ENCODE peak calls at places on chromosomes 6 and 20, in six cellular contexts. U, B, Q, K, D and Y are unnamed samples.

GRCh38 chr6:96760153-96760687 is 77.1 kb downstream of the GPR63 start:
- DNase-seq in U (no peak), B (no peak), Q (no peak), K (no peak), D (no peak), Y (no peak)

GRCh38 chr6:138986578-138986977 is 1.5 kb downstream of the REPS1 start:
- DNase-seq in U (no peak), B (no peak), Q (no peak), K (no peak), D (no peak), Y (no peak)

GRCh38 chr6:157941101-157941863 is 40.4 kb upstream of the SYNJ2 start:
- DNase-seq in U (no peak), B (no peak), Q (no peak), K (no peak), D (no peak), Y (no peak)

GRCh38 chr6:13091192-13091591 is 237.1 kb downstream of the TBC1D7 start:
- DNase-seq in U (no peak), B (no peak), Q (no peak), K (no peak), D (no peak), Y (no peak)

GRCh38 chr6:131910219-131910589 is 41.0 kb downstream of the CCN2 start:
- DNase-seq in U (no peak), B (no peak), Q (no peak), K (no peak), D (no peak), Y (no peak)

GRCh38 chr6:108176281-108177089 is 10.7 kb downstream of the NR2E1 start:
- DNase-seq in U (no peak), B (no peak), Q (no peak), K (no peak), D (no peak), Y (no peak)

GRCh38 chr6:38339914-38340313 is 299.8 kb downstream of the BTBD9 start:
- DNase-seq in U (no peak), B (no peak), Q (no peak), K (no peak), D (no peak), Y (no peak)

GRCh38 chr6:112296122-112296521 is 41.8 kb upstream of the LAMA4 start:
- DNase-seq in U (no peak), B (no peak), Q (no peak), K (no peak), D (no peak), Y (no peak)

GRCh38 chr6:170372380-170373325 is 66.1 kb downstream of the FAM120B start:
- DNase-seq in U (no peak), B (no peak), Q (no peak), K (no peak), D (peak; percentile 25), Y (no peak)

GRCh38 chr6:34066284-34066571 is 79.7 kb downstream of the GRM4 start:
- DNase-seq in U (no peak), B (no peak), Q (no peak), K (no peak), D (no peak), Y (no peak)

GRCh38 chr6:116847234-116847633 is 18.4 kb upstream of the GPRC6A start:
- DNase-seq in U (no peak), B (no peak), Q (no peak), K (no peak), D (no peak), Y (no peak)

GRCh38 chr6:19037607-19038006 is 650.5 kb downstream of the RNF144B start:
- DNase-seq in U (no peak), B (no peak), Q (no peak), K (no peak), D (no peak), Y (no peak)

GRCh38 chr20:63733579-63734081 is 2.8 kb upstream of the LIME1 start:
- DNase-seq in U (no peak), B (no peak), Q (no peak), K (no peak), D (no peak), Y (no peak)

GRCh38 chr20:48653706-48654051 is 174.1 kb downstream of the PREX1 start:
- DNase-seq in U (no peak), B (no peak), Q (no peak), K (no peak), D (no peak), Y (no peak)

GRCh38 chr6:125277838-125278237 is 23.9 kb downstream of the HDDC2 start:
- DNase-seq in U (no peak), B (no peak), Q (no peak), K (no peak), D (no peak), Y (no peak)

GRCh38 chr20:49534314-49534713 is 33.6 kb downstream of the PTGIS start:
- DNase-seq in U (peak; percentile 57), B (no peak), Q (peak; percentile 47), K (no peak), D (peak; percentile 47), Y (no peak)

GRCh38 chr20:38875170-38875993 is 50.8 kb upstream of the FAM83D start:
- DNase-seq in U (peak; percentile 15), B (no peak), Q (peak; percentile 81), K (no peak), D (no peak), Y (no peak)

GRCh38 chr6:152124432-152125074 is 317.1 kb downstream of the ESR1 start:
- DNase-seq in U (no peak), B (no peak), Q (no peak), K (no peak), D (no peak), Y (no peak)

GRCh38 chr20:41006126-41006935 is 22.3 kb upstream of the TOP1 start:
- DNase-seq in U (no peak), B (no peak), Q (no peak), K (no peak), D (no peak), Y (no peak)
- H3K4me1 ChIP-seq in U (peaks cover 22% of the 10 kb centered on the region), B (peaks cover 14% of the 10 kb centered on the region), Q (peaks cover 18% of the 10 kb centered on the region), K (peaks cover 68% of the 10 kb centered on the region), D (peaks cover 35% of the 10 kb centered on the region), Y (no peaks in the 10 kb centered on the region)

GRCh38 chr6:35970181-35970580 is 49.3 kb upstream of the SRPK1 start:
- DNase-seq in U (no peak), B (no peak), Q (no peak), K (no peak), D (no peak), Y (no peak)

GRCh38 chr6:35977308-35977707 is 47.1 kb downstream of the SLC26A8 start:
- DNase-seq in U (no peak), B (no peak), Q (no peak), K (no peak), D (no peak), Y (no peak)

GRCh38 chr6:35969676-35970075 is 48.8 kb upstream of the SRPK1 start:
- DNase-seq in U (no peak), B (no peak), Q (no peak), K (no peak), D (no peak), Y (no peak)

GRCh38 chr6:35973670-35974222 is 50.7 kb downstream of the SLC26A8 start:
- DNase-seq in U (no peak), B (no peak), Q (no peak), K (no peak), D (no peak), Y (no peak)

DNA sequence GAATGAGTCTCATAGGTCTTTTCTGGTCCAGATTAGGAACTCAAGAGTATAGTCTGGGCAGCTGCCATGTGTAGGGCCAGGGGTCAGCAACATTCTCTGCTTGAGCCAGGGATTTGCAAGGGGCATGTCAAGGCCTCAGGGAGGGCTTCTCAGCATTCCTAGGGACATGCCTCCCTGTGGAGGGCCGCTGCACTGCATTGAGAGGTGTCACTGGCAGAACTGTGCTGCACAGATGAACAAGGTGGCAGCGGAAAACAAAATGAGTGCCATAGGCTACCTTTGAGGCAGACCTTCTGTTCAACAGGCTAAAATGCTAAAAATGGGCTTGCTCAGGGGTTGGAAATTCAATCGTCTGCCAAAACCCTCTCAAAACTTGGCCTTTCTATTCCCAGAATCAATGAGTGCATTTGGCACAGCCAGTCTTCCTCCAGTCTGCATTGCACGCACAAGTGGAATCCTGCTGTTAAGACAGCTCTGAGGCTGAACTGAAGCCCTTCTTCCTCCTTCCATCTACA is 51.6 kb upstream of the SRPK1 start:
- DNase-seq in U (no peak), B (no peak), Q (no peak), K (no peak), D (no peak), Y (no peak)
- TF ChIP-seq CTCF in U (no peak), B (no peak), Q (no peak), K (no peak), D (no peak), Y (no peak)

GRCh38 chr6:168376811-168377480 is 57.4 kb upstream of the DACT2 start:
- DNase-seq in U (no peak), B (peak; percentile 36), Q (no peak), K (no peak), D (no peak), Y (no peak)

GRCh38 chr6:168374541-168375071 is 55.0 kb upstream of the DACT2 start:
- DNase-seq in U (no peak), B (peak; percentile 42), Q (no peak), K (no peak), D (no peak), Y (no peak)

GRCh38 chr6:168377856-168378832 is 58.6 kb upstream of the DACT2 start:
- DNase-seq in U (peak; percentile 23), B (peak; percentile 28), Q (no peak), K (no peak), D (no peak), Y (no peak)

GRCh38 chr6:168377481-168377850 is 57.9 kb upstream of the DACT2 start:
- DNase-seq in U (peak; percentile 77), B (peak; percentile 36), Q (no peak), K (no peak), D (peak; percentile 55), Y (no peak)

GRCh38 chr6:168376120-168376519 is 56.5 kb upstream of the DACT2 start:
- DNase-seq in U (no peak), B (no peak), Q (no peak), K (no peak), D (no peak), Y (no peak)
- H3K9me3 ChIP-seq in U (no peaks in the 10 kb centered on the region), B (no peaks in the 10 kb centered on the region), Q (no peaks in the 10 kb centered on the region), K (no peaks in the 10 kb centered on the region), D (no peaks in the 10 kb centered on the region), Y (no peaks in the 10 kb centered on the region)

GRCh38 chr6:15401120-15401519 is 155.3 kb downstream of the JARID2 start:
- DNase-seq in U (no peak), B (no peak), Q (no peak), K (no peak), D (no peak), Y (no peak)

GRCh38 chr6:15399651-15400470 is 154.0 kb downstream of the JARID2 start:
- DNase-seq in U (peak; percentile 90), B (peak; percentile 68), Q (no peak), K (no peak), D (peak; percentile 76), Y (peak; percentile 85)

GRCh38 chr6:15401769-15402250 is 155.9 kb downstream of the JARID2 start:
- DNase-seq in U (no peak), B (no peak), Q (no peak), K (no peak), D (no peak), Y (no peak)

GRCh38 chr6:15398657-15399287 is 152.9 kb downstream of the JARID2 start:
- DNase-seq in U (no peak), B (no peak), Q (no peak), K (no peak), D (no peak), Y (no peak)

DNA sequence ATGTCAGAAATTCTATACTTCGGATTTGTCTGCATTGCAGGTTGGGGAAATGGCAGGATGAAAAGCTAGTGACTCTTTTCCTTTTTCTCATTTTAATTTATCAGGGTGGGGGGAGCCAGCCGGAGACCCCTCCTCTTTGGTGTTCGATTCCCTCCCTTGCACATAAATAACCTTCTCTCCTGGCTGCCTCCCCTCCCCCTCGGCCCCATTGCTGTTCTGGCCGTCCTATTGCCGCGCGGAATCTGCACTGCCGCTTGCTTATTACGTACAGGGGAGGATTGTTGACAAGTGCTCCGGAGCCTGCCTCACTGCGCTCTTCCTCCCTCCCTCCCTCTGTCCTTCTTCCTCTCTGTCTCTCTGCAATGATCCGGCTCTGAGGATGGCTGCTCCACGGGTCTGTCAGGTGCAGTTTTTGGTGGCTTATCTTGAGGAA is 154.7 kb downstream of the JARID2 start:
- DNase-seq in U (peak; percentile 78), B (no peak), Q (peak; percentile 47), K (no peak), D (peak; percentile 78), Y (peak; percentile 66)
- H3K4me1 ChIP-seq in U (peaks cover 49% of the 10 kb centered on the region), B (peaks cover 23% of the 10 kb centered on the region), Q (peaks cover 52% of the 10 kb centered on the region), K (peaks cover 76% of the 10 kb centered on the region), D (peaks cover 93% of the 10 kb centered on the region), Y (peaks cover 66% of the 10 kb centered on the region)